ENCODE peak calls at places on chromosome 21, in four cellular contexts. One of them, this sample, is unnamed.

GRCh38 chr21:44969066-44969649 is 29.3 kb downstream of the SLX9 start:
- DNase-seq in M059J: no peak
- DNase-seq in activated gamma-delta T cell treated with anti-CD3 and anti-CD28 coated beads, Interleukin-2, amount 50 U/mL, for 16 hours: no peak
- DNase-seq in tibial artery: no peak
- DNase-seq in this sample: no peak

GRCh38 chr21:39799178-39799577 is 54.2 kb downstream of the IGSF5 start:
- DNase-seq in M059J: no peak
- DNase-seq in activated gamma-delta T cell treated with anti-CD3 and anti-CD28 coated beads, Interleukin-2, amount 50 U/mL, for 16 hours: no peak
- DNase-seq in tibial artery: no peak
- DNase-seq in this sample: no peak

GRCh38 chr21:37742532-37742931 is 173.7 kb downstream of the KCNJ6 start:
- DNase-seq in M059J: peak; percentile 57
- DNase-seq in activated gamma-delta T cell treated with anti-CD3 and anti-CD28 coated beads, Interleukin-2, amount 50 U/mL, for 16 hours: no peak
- DNase-seq in tibial artery: no peak
- DNase-seq in this sample: no peak

GRCh38 chr21:35179990-35180557 is 131.0 kb upstream of the RUNX1 start:
- DNase-seq in M059J: peak; percentile 96
- DNase-seq in activated gamma-delta T cell treated with anti-CD3 and anti-CD28 coated beads, Interleukin-2, amount 50 U/mL, for 16 hours: no peak
- DNase-seq in tibial artery: no peak
- DNase-seq in this sample: no peak

GRCh38 chr21:40844935-40845334 is 2.0 kb downstream of the DSCAM start:
- DNase-seq in M059J: no peak
- DNase-seq in activated gamma-delta T cell treated with anti-CD3 and anti-CD28 coated beads, Interleukin-2, amount 50 U/mL, for 16 hours: no peak
- DNase-seq in tibial artery: no peak
- DNase-seq in this sample: no peak

GRCh38 chr21:45330075-45330781 is 42.5 kb upstream of the POFUT2 start:
- DNase-seq in M059J: peak; percentile 99
- DNase-seq in activated gamma-delta T cell treated with anti-CD3 and anti-CD28 coated beads, Interleukin-2, amount 50 U/mL, for 16 hours: no peak
- DNase-seq in tibial artery: no peak
- DNase-seq in this sample: no peak

GRCh38 chr21:29287383-29287782 is 11.3 kb upstream of the BACH1 start:
- DNase-seq in M059J: no peak
- DNase-seq in activated gamma-delta T cell treated with anti-CD3 and anti-CD28 coated beads, Interleukin-2, amount 50 U/mL, for 16 hours: no peak
- DNase-seq in tibial artery: no peak
- DNase-seq in this sample: no peak

GRCh38 chr21:25791321-25791720 is 56.5 kb downstream of the GABPA start:
- DNase-seq in M059J: peak; percentile 11
- DNase-seq in activated gamma-delta T cell treated with anti-CD3 and anti-CD28 coated beads, Interleukin-2, amount 50 U/mL, for 16 hours: no peak
- DNase-seq in tibial artery: no peak
- DNase-seq in this sample: no peak

GRCh38 chr21:36135391-36136094 is 664 bp downstream of the CBR3 start:
- DNase-seq in M059J: peak; percentile 98
- DNase-seq in activated gamma-delta T cell treated with anti-CD3 and anti-CD28 coated beads, Interleukin-2, amount 50 U/mL, for 16 hours: peak; percentile 19
- DNase-seq in tibial artery: peak; percentile 80
- DNase-seq in this sample: peak; percentile 50

GRCh38 chr21:42512346-42513034 is 1.2 kb upstream of the SLC37A1 start:
- DNase-seq in M059J: no peak
- DNase-seq in activated gamma-delta T cell treated with anti-CD3 and anti-CD28 coated beads, Interleukin-2, amount 50 U/mL, for 16 hours: no peak
- DNase-seq in tibial artery: no peak
- DNase-seq in this sample: no peak

GRCh38 chr21:33395866-33396265 is 7.3 kb upstream of the IFNGR2 start:
- DNase-seq in M059J: peak; percentile 97
- DNase-seq in activated gamma-delta T cell treated with anti-CD3 and anti-CD28 coated beads, Interleukin-2, amount 50 U/mL, for 16 hours: no peak
- DNase-seq in tibial artery: no peak
- DNase-seq in this sample: no peak

GRCh38 chr21:33196956-33197374 is 32.8 kb upstream of the IFNAR2 start:
- DNase-seq in M059J: peak; percentile 68
- DNase-seq in activated gamma-delta T cell treated with anti-CD3 and anti-CD28 coated beads, Interleukin-2, amount 50 U/mL, for 16 hours: peak; percentile 45
- DNase-seq in tibial artery: peak; percentile 44
- DNase-seq in this sample: no peak

GRCh38 chr21:20874202-20874601 is 124.0 kb upstream of the NCAM2 start:
- DNase-seq in M059J: no peak
- DNase-seq in activated gamma-delta T cell treated with anti-CD3 and anti-CD28 coated beads, Interleukin-2, amount 50 U/mL, for 16 hours: no peak
- DNase-seq in tibial artery: no peak
- DNase-seq in this sample: no peak

GRCh38 chr21:35208810-35209517 is 159.9 kb upstream of the RUNX1 start:
- DNase-seq in M059J: peak; percentile 62
- DNase-seq in activated gamma-delta T cell treated with anti-CD3 and anti-CD28 coated beads, Interleukin-2, amount 50 U/mL, for 16 hours: no peak
- DNase-seq in tibial artery: no peak
- DNase-seq in this sample: no peak

GRCh38 chr21:34737115-34737514 is 68.3 kb downstream of the CLIC6 start:
- DNase-seq in M059J: peak; percentile 54
- DNase-seq in activated gamma-delta T cell treated with anti-CD3 and anti-CD28 coated beads, Interleukin-2, amount 50 U/mL, for 16 hours: no peak
- DNase-seq in tibial artery: no peak
- DNase-seq in this sample: no peak

GRCh38 chr21:36461277-36461917 is 18.5 kb downstream of the CLDN14 start:
- DNase-seq in M059J: no peak
- DNase-seq in activated gamma-delta T cell treated with anti-CD3 and anti-CD28 coated beads, Interleukin-2, amount 50 U/mL, for 16 hours: no peak
- DNase-seq in tibial artery: no peak
- DNase-seq in this sample: no peak

GRCh38 chr21:42164064-42164789 is 54.7 kb upstream of the ABCG1 start:
- DNase-seq in M059J: peak; percentile 28
- DNase-seq in activated gamma-delta T cell treated with anti-CD3 and anti-CD28 coated beads, Interleukin-2, amount 50 U/mL, for 16 hours: peak; percentile 13
- DNase-seq in tibial artery: peak; percentile 60
- DNase-seq in this sample: no peak

GRCh38 chr21:34351786-34352241 is 12.0 kb upstream of the KCNE2 start:
- DNase-seq in M059J: peak; percentile 57
- DNase-seq in activated gamma-delta T cell treated with anti-CD3 and anti-CD28 coated beads, Interleukin-2, amount 50 U/mL, for 16 hours: no peak
- DNase-seq in tibial artery: no peak
- DNase-seq in this sample: no peak

GRCh38 chr21:17352937-17353655 is 159.7 kb upstream of the CXADR start:
- DNase-seq in M059J: no peak
- DNase-seq in activated gamma-delta T cell treated with anti-CD3 and anti-CD28 coated beads, Interleukin-2, amount 50 U/mL, for 16 hours: no peak
- DNase-seq in tibial artery: no peak
- DNase-seq in this sample: no peak

GRCh38 chr21:44316277-44316900 is 16.5 kb downstream of the PFKL start:
- DNase-seq in M059J: no peak
- DNase-seq in activated gamma-delta T cell treated with anti-CD3 and anti-CD28 coated beads, Interleukin-2, amount 50 U/mL, for 16 hours: no peak
- DNase-seq in tibial artery: no peak
- DNase-seq in this sample: no peak

GRCh38 chr21:32886339-32886738 is 114.8 kb upstream of the PAXBP1 start:
- DNase-seq in M059J: peak; percentile 38
- DNase-seq in activated gamma-delta T cell treated with anti-CD3 and anti-CD28 coated beads, Interleukin-2, amount 50 U/mL, for 16 hours: no peak
- DNase-seq in tibial artery: no peak
- DNase-seq in this sample: no peak

GRCh38 chr21:38806153-38806941 is 618 bp downstream of the ETS2 start:
- DNase-seq in M059J: no peak
- DNase-seq in activated gamma-delta T cell treated with anti-CD3 and anti-CD28 coated beads, Interleukin-2, amount 50 U/mL, for 16 hours: no peak
- DNase-seq in tibial artery: no peak
- DNase-seq in this sample: no peak

GRCh38 chr21:33373451-33373850 is 29.8 kb upstream of the IFNGR2 start:
- DNase-seq in M059J: peak; percentile 96
- DNase-seq in activated gamma-delta T cell treated with anti-CD3 and anti-CD28 coated beads, Interleukin-2, amount 50 U/mL, for 16 hours: no peak
- DNase-seq in tibial artery: no peak
- DNase-seq in this sample: no peak

GRCh38 chr21:32386195-32386870 is 6.5 kb downstream of the URB1 start:
- DNase-seq in M059J: peak; percentile 86
- DNase-seq in activated gamma-delta T cell treated with anti-CD3 and anti-CD28 coated beads, Interleukin-2, amount 50 U/mL, for 16 hours: no peak
- DNase-seq in tibial artery: no peak
- DNase-seq in this sample: no peak

GRCh38 chr21:16455978-16456377 is 726.2 kb downstream of the USP25 start:
- DNase-seq in M059J: no peak
- DNase-seq in activated gamma-delta T cell treated with anti-CD3 and anti-CD28 coated beads, Interleukin-2, amount 50 U/mL, for 16 hours: no peak
- DNase-seq in tibial artery: no peak
- DNase-seq in this sample: no peak

GRCh38 chr21:37863842-37864241 is 52.4 kb downstream of the KCNJ6 start:
- DNase-seq in M059J: peak; percentile 66
- DNase-seq in activated gamma-delta T cell treated with anti-CD3 and anti-CD28 coated beads, Interleukin-2, amount 50 U/mL, for 16 hours: no peak
- DNase-seq in tibial artery: no peak
- DNase-seq in this sample: no peak

This sample was measured in stimulated activated CD8-positive, alpha-beta memory T cell treated with anti-CD3 and anti-CD28 coated beads, Interleukin-15, amount 100 ng/mL, for 48 hours.